ENCODE peak calls at places on chromosomes 16 and 17, in ten cellular contexts. J, P, D, U, W, S, M, B, X and L are unnamed samples.
A peak's percentile ranks its signal among the peaks of the same experiment; 100 is the strongest.

GRCh38 chr17:66459811-66460270 is 157.4 kb downstream of the PRKCA start:
- DNase-seq in D (no peak), P (peak; percentile 38), S (no peak), W (peak; percentile 88), M (no peak), U (peak; percentile 45), X (no peak), B (no peak), J (peak; percentile 98), L (no peak)

GRCh38 chr17:78498848-78499247 is 78.3 kb downstream of the DNAH17 start:
- DNase-seq in B (no peak), J (no peak), U (no peak), D (no peak), S (no peak), W (no peak), P (no peak), M (no peak), X (no peak), L (no peak)

GRCh38 chr17:65453204-65453931 is 108.1 kb downstream of the AXIN2 start:
- DNase-seq in P (no peak), B (no peak), W (no peak), M (no peak), S (no peak), D (no peak), U (no peak), J (no peak), X (no peak), L (no peak)

GRCh38 chr17:68431661-68432071 is 25.6 kb downstream of the WIPI1 start:
- DNase-seq in U (peak; percentile 48), X (peak; percentile 47), P (no peak), W (no peak), B (no peak), J (peak; percentile 18), S (no peak), D (peak; percentile 12), M (peak; percentile 34), L (peak; percentile 33)

GRCh38 chr17:13365331-13365730 is 236.4 kb downstream of the HS3ST3A1 start:
- DNase-seq in B (no peak), S (no peak), J (peak; percentile 54), W (no peak), U (no peak), D (no peak), M (no peak), X (no peak), P (no peak), L (no peak)

GRCh38 chr16:53848950-53849349 is 145.0 kb downstream of the FTO start:
- DNase-seq in W (no peak), M (no peak), J (no peak), B (no peak), S (no peak), D (no peak), P (no peak), X (no peak), U (no peak), L (no peak)

GRCh38 chr17:62701706-62702085 is 74.2 kb downstream of the MRC2 start:
- DNase-seq in P (no peak), B (no peak), U (no peak), W (no peak), D (no peak), S (no peak), X (no peak), J (no peak), M (no peak), L (no peak)

GRCh38 chr16:7791191-7791590 is 458.5 kb downstream of the RBFOX1 start:
- DNase-seq in P (no peak), D (no peak), M (no peak), B (no peak), S (no peak), W (no peak), U (no peak), X (no peak), J (no peak), L (no peak)

GRCh38 chr17:83133302-83134121 is 54.1 kb downstream of the METRNL start:
- DNase-seq in W (peak; percentile 18), D (no peak), P (no peak), B (no peak), J (peak; percentile 71), U (no peak), M (no peak), S (no peak), X (no peak), L (no peak)

GRCh38 chr17:50195196-50195865 is 6.1 kb downstream of the COL1A1 start:
- DNase-seq in U (no peak), B (no peak), W (no peak), M (no peak), D (no peak), X (no peak), J (no peak), S (no peak), P (no peak), L (no peak)